ENCODE peak calls at places on chromosomes 3 and 15, in six cellular contexts. L is GM23338, H is fibroblast of lung, V is cardiac muscle cell, O is gastrocnemius medialis, W is uterus. M is an unnamed sample. For H3K4me1, the result is how much of the 10 kb centered on the place peaks cover.

GRCh38 chr3:168024537-168024941 is 71.2 kb downstream of the GOLIM4 start:
- DNase-seq in V (no peak), L (no peak), W (no peak), O (no peak), H (peak), M (no peak)

GRCh38 chr3:170908235-170909116 is at the start of gene EIF5A2:
- DNase-seq in L (peak), V (peak), O (peak), H (peak), W (peak), M (peak)

GRCh38 chr15:58564967-58565366 is 133.2 kb downstream of the LIPC start:
- DNase-seq in V (no peak), W (no peak), H (no peak), O (no peak), L (no peak), M (peak)

GRCh38 chr3:16248556-16248955 is 16.2 kb downstream of the DPH3 start:
- DNase-seq in O (no peak), W (no peak), V (no peak), L (no peak), H (no peak), M (no peak)

GRCh38 chr3:17740703-17741102 is 1.7 kb downstream of the TBC1D5 start:
- DNase-seq in V (peak), L (no peak), H (peak), O (no peak), W (no peak), M (no peak)

GRCh38 chr15:79290642-79291275 is 8.2 kb downstream of the ANKRD34C start:
- DNase-seq in W (no peak), O (no peak), V (no peak), H (no peak), L (no peak), M (no peak)

GRCh38 chr3:161171113-161171512 is 50.0 kb upstream of the NMD3 start:
- DNase-seq in L (no peak), W (peak), V (no peak), O (peak), H (peak), M (peak)

GRCh38 chr3:12934431-12934830 is 93.1 kb upstream of the RPL32 start:
- DNase-seq in O (peak), L (no peak), H (peak), W (peak), V (peak), M (peak)

GRCh38 chr15:80920271-80920699 is 69.3 kb downstream of the MESD start:
- DNase-seq in H (no peak), W (no peak), L (no peak), O (no peak), V (no peak), M (no peak)

GRCh38 chr3:31755911-31756658 is 223.4 kb downstream of the STT3B start:
- DNase-seq in H (no peak), W (no peak), L (no peak), V (no peak), O (no peak), M (no peak)

GRCh38 chr3:197083486-197083885 is 53.9 kb upstream of the MELTF start:
- DNase-seq in O (peak), L (no peak), H (peak), W (peak), V (no peak), M (no peak)

GRCh38 chr3:97901327-97902295 is 70.6 kb downstream of the RIOX2 start:
- DNase-seq in O (no peak), L (no peak), W (no peak), H (peak), V (no peak), M (no peak)

DNA sequence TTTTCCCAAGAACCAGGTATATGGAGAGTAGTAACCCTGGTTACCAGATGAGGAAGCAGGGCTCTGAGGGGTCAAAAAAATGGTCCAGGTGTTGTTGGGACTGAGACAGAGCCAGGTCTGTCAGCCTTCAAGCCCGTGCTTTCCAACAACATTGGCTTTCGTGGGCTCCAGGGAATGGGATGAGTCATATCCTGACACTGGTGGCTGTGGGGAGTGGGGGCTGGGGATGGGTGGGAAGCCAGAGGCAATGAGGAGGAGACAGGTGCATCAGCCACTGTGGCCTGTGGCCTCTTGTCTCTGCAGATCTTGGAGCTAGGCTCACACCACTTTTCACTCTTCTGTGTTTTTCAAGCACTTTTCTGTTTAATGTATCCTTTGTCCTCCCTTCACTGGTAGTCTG is 38.2 kb downstream of the CORO2B start:
- DNase-seq in W (no peak), V (no peak), O (no peak), H (no peak), L (no peak), M (no peak)
- H3K4me1 ChIP-seq in W (under half), V (under half), O (under half), H (under half), L (under half), M (half or more)

DNA sequence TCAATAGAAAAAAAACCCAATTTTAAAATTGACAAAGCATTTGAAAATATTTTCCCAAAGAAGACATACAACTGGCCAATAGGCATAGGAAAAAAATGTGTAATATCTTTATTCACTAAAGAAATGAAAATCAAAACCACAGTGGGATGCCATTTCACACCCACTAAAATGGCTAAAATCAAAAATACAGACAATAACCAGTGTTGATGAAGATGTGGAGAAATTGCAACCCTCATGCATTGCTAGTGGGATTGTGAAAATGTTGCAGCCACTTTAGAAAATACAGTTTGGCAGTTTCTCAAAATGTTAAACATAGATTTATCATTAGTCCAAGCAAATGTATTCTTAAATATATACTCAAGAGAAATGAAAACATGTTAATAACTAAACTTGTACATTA is 315.1 kb upstream of the GPR149 start:
- DNase-seq in O (no peak), W (no peak), H (no peak), L (no peak), V (no peak), M (no peak)
- H3K4me1 ChIP-seq in O (under half), W (under half), H (under half), L (under half), V (under half), M (under half)

GRCh38 chr15:98724495-98724894 is 76.2 kb downstream of the IGF1R start:
- DNase-seq in H (no peak), L (no peak), W (no peak), O (no peak), V (no peak), M (no peak)

GRCh38 chr15:98722209-98722608 is 73.9 kb downstream of the IGF1R start:
- DNase-seq in O (no peak), L (no peak), V (no peak), H (no peak), W (no peak), M (no peak)

GRCh38 chr15:98722645-98723044 is 74.3 kb downstream of the IGF1R start:
- DNase-seq in H (no peak), O (no peak), W (no peak), L (no peak), V (no peak), M (no peak)

GRCh38 chr15:98723195-98723594 is 74.9 kb downstream of the IGF1R start:
- DNase-seq in V (no peak), H (no peak), W (no peak), L (no peak), O (no peak), M (no peak)

GRCh38 chr15:98724017-98724416 is 75.7 kb downstream of the IGF1R start:
- DNase-seq in O (no peak), H (no peak), W (no peak), V (no peak), L (no peak), M (no peak)
- H3K4me1 ChIP-seq in O (under half), H (under half), W (under half), V (under half), L (half or more), M (under half)

DNA sequence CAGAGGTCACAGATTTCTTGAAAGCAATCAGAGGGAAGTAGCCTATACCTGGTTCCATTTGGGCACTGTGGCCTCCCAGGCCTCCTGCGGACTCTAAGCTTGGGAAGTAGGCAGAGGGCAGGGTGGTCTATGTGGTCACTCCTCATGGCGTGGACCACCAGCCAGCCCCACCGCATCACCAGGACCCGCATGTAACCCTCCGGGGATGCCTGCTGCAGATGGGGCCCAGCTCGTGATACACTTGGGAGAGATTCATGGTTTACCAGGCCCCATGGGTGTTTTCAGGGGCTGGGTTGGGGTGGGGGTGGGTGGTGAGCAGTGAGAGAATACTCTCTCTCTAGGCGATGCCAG is 123.7 kb downstream of the ASB7 start:
- DNase-seq in V (no peak), O (no peak), H (no peak), W (peak), L (no peak), M (peak)
- H3K4me1 ChIP-seq in V (under half), O (under half), H (under half), W (under half), L (under half), M (under half)

GRCh38 chr3:77071806-77072205 is 31.9 kb downstream of the ROBO2 start:
- DNase-seq in L (peak), W (no peak), H (no peak), O (no peak), V (no peak), M (no peak)

GRCh38 chr3:77068808-77069207 is 28.9 kb downstream of the ROBO2 start:
- DNase-seq in O (no peak), V (no peak), L (no peak), W (no peak), H (no peak), M (no peak)

GRCh38 chr3:77071364-77071763 is 31.5 kb downstream of the ROBO2 start:
- DNase-seq in W (no peak), O (no peak), L (no peak), H (no peak), V (no peak), M (no peak)

GRCh38 chr3:77066829-77067228 is 26.9 kb downstream of the ROBO2 start:
- DNase-seq in H (no peak), V (no peak), W (no peak), O (no peak), L (no peak), M (no peak)

GRCh38 chr3:77072232-77072631 is 32.3 kb downstream of the ROBO2 start:
- DNase-seq in W (no peak), O (no peak), L (no peak), V (no peak), H (no peak), M (no peak)
- H3K4me1 ChIP-seq in W (under half), O (under half), L (under half), V (under half), H (under half), M (under half)

DNA sequence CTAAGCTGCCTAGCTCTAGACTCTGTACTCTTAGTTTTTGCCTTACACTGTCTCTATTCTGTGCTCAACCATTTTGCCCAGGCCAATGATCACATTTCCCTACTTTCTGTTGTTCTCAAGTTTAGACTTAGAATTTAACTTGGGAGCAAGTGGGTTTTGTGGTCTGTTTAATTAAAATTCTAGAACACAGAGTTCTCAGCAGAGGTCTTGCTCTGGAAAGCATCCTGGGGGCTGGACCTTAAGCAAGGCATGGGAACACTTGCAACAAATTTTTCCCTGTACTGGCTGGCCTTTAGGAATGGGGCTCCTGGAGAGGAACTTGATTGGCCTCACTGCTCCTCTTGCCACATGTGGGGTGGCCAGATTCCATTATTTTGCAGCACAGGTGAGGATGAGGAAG is 236.3 kb upstream of the LRTM1 start:
- DNase-seq in O (no peak), W (no peak), H (peak), L (no peak), V (no peak), M (no peak)
- H3K4me1 ChIP-seq in O (under half), W (under half), H (half or more), L (under half), V (under half), M (under half)

GRCh38 chr15:99613481-99613880 is 47.7 kb downstream of the MEF2A start:
- DNase-seq in V (peak), H (no peak), L (no peak), O (no peak), W (no peak), M (no peak)

GRCh38 chr15:99615460-99615859 is 49.7 kb downstream of the MEF2A start:
- DNase-seq in V (no peak), W (no peak), L (no peak), O (no peak), H (no peak), M (no peak)

GRCh38 chr15:99616129-99616528 is 50.3 kb downstream of the MEF2A start:
- DNase-seq in H (no peak), L (no peak), W (no peak), O (no peak), V (no peak), M (no peak)

GRCh38 chr15:99613887-99614642 is 48.3 kb downstream of the MEF2A start:
- DNase-seq in H (peak), W (peak), L (no peak), V (no peak), O (no peak), M (no peak)

DNA sequence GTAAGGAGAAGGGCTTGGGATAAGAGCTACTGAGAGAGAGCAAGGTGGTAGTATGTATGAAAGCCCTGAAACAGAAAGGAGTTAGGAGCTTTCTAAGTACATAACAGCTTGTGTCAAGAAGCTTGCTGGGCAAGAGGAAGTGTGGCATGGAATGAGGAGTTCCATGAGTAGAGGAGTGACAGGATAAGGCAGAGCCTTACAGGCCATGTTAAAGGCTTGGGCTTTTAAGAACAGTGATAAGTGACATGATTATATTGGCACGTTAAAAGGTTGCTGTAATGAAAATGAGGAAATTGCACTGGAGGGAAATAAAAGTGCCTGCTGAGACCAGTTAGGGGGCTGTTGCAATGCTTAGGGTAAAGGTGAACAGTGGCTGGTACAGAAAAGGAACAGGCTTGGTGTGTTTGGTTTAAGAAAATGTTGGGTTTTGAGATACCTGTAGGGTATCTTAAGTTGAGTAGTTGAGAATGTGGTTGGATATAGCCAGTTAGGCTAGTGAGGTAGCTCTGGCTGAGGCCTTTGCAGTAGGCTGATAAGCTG is 49.0 kb downstream of the MEF2A start:
- DNase-seq in O (no peak), H (no peak), W (no peak), V (peak), L (no peak), M (no peak)
- H3K4me1 ChIP-seq in O (half or more), H (under half), W (under half), V (half or more), L (under half), M (under half)